ENCODE peak calls at places on chromosome 7, in four cellular contexts. M is HuH-7, K is EH, U is mucosa of gallbladder. B is an unnamed sample.

GRCh38 chr7:73770002-73770859 is at the start of gene CLDN3:
- DNase-seq in M (no peak), K (peak; percentile 9), U (peak; percentile 85), B (peak; percentile 84)

GRCh38 chr7:92020636-92021035 is 80.0 kb downstream of the AKAP9 start:
- DNase-seq in M (no peak), K (peak; percentile 43), U (no peak), B (no peak)

GRCh38 chr7:26052721-26053120 is 99.3 kb upstream of the NFE2L3 start:
- DNase-seq in M (no peak), K (peak; percentile 7), U (no peak), B (no peak)

GRCh38 chr7:140196361-140197217 is 19.8 kb upstream of the KDM7A start:
- DNase-seq in M (no peak), K (peak; percentile 49), U (no peak), B (no peak)

GRCh38 chr7:140475747-140476333 is 3.5 kb downstream of the MKRN1 start:
- DNase-seq in M (peak; percentile 64), K (peak; percentile 53), U (peak; percentile 32), B (no peak)

GRCh38 chr7:7868245-7868899 is 100.2 kb upstream of the GLCCI1 start:
- DNase-seq in M (no peak), K (no peak), U (peak; percentile 16), B (no peak)

GRCh38 chr7:20350518-20350951 is 19.8 kb downstream of the ITGB8 start:
- DNase-seq in M (no peak), K (no peak), U (no peak), B (no peak)

GRCh38 chr7:8249121-8249520 is 12.8 kb downstream of the ICA1 start:
- DNase-seq in M (no peak), K (no peak), U (no peak), B (no peak)

GRCh38 chr7:22357311-22358175 is 589 bp upstream of the RAPGEF5 start:
- DNase-seq in M (peak; percentile 74), K (peak; percentile 29), U (peak; percentile 36), B (no peak)

GRCh38 chr7:132148876-132149275 is 427.4 kb downstream of the PLXNA4 start:
- DNase-seq in M (no peak), K (no peak), U (no peak), B (no peak)

GRCh38 chr7:54802841-54803240 is 43.8 kb upstream of the SEC61G start:
- DNase-seq in M (no peak), K (peak; percentile 11), U (no peak), B (no peak)

GRCh38 chr7:140923358-140924006 is 1.2 kb downstream of the BRAF start:
- DNase-seq in M (peak; percentile 10), K (peak; percentile 22), U (no peak), B (no peak)

GRCh38 chr7:93053946-93054943 is 63.5 kb downstream of the SAMD9 start:
- DNase-seq in M (no peak), K (no peak), U (no peak), B (no peak)

GRCh38 chr7:98836811-98837631 is 32.8 kb downstream of the TMEM130 start:
- DNase-seq in M (peak; percentile 79), K (peak; percentile 14), U (no peak), B (peak; percentile 49)

GRCh38 chr7:128115821-128116723 is 84.8 kb upstream of the LRRC4 start:
- DNase-seq in M (no peak), K (no peak), U (no peak), B (no peak)

GRCh38 chr7:94679341-94679740 is 23.4 kb upstream of the SGCE start:
- DNase-seq in M (no peak), K (peak; percentile 3), U (no peak), B (no peak)

GRCh38 chr7:133854739-133855138 is 272.4 kb upstream of the LRGUK start:
- DNase-seq in M (peak; percentile 32), K (peak; percentile 67), U (no peak), B (no peak)

GRCh38 chr7:121530251-121531174 is 134.4 kb upstream of the FAM3C start:
- DNase-seq in M (no peak), K (peak; percentile 97), U (no peak), B (no peak)

GRCh38 chr7:24017519-24017918 is 266.5 kb upstream of the NPY start:
- DNase-seq in M (no peak), K (no peak), U (no peak), B (no peak)

GRCh38 chr7:127635659-127636285 is 16.2 kb upstream of the SND1 start:
- DNase-seq in M (no peak), K (no peak), U (no peak), B (no peak)

GRCh38 chr7:17142831-17143541 is 155.5 kb upstream of the AHR start:
- DNase-seq in M (no peak), K (peak; percentile 35), U (no peak), B (no peak)

GRCh38 chr7:24227603-24228359 is 56.2 kb upstream of the NPY start:
- DNase-seq in M (no peak), K (no peak), U (no peak), B (no peak)

GRCh38 chr7:27576360-27576944 is 86.2 kb downstream of the HIBADH start:
- DNase-seq in M (peak; percentile 17), K (peak; percentile 57), U (no peak), B (no peak)

GRCh38 chr7:111424768-111425167 is 137.5 kb downstream of the IMMP2L start:
- DNase-seq in M (peak; percentile 19), K (peak; percentile 71), U (no peak), B (no peak)

GRCh38 chr7:47371733-47372368 is 210.1 kb downstream of the TNS3 start:
- DNase-seq in M (peak; percentile 34), K (peak; percentile 27), U (peak; percentile 88), B (no peak)

GRCh38 chr7:70712942-70713341 is 419.0 kb upstream of the GALNT17 start:
- DNase-seq in M (no peak), K (no peak), U (peak; percentile 66), B (no peak)

GRCh38 chr7:82173400-82174021 is 270.1 kb downstream of the CACNA2D1 start:
- DNase-seq in M (no peak), K (no peak), U (no peak), B (no peak)

GRCh38 chr7:135270577-135271254 is 37.1 kb downstream of the STRA8 start:
- DNase-seq in M (no peak), K (no peak), U (no peak), B (no peak)

GRCh38 chr7:157442456-157442855 is 105.7 kb downstream of the DNAJB6 start:
- DNase-seq in M (no peak), K (no peak), U (no peak), B (no peak)

GRCh38 chr7:11716185-11716584 is 115.8 kb downstream of the THSD7A start:
- DNase-seq in M (no peak), K (peak; percentile 5), U (peak; percentile 42), B (no peak)

GRCh38 chr7:116337800-116338199 is 127.5 kb downstream of the TES start:
- DNase-seq in M (no peak), K (peak; percentile 37), U (no peak), B (no peak)

GRCh38 chr7:139897422-139898085 is 68.5 kb downstream of the TBXAS1 start:
- DNase-seq in M (no peak), K (no peak), U (peak; percentile 46), B (no peak)

GRCh38 chr7:7617550-7617949 is 23.0 kb upstream of the UMAD1 start:
- DNase-seq in M (no peak), K (no peak), U (no peak), B (no peak)

GRCh38 chr7:132472463-132473120 is 103.7 kb downstream of the PLXNA4 start:
- DNase-seq in M (no peak), K (peak; percentile 77), U (peak; percentile 53), B (no peak)

GRCh38 chr7:151588982-151589381 is 69.3 kb upstream of the RHEB start:
- DNase-seq in M (no peak), K (no peak), U (no peak), B (no peak)

GRCh38 chr7:71987200-71987767 is 424.9 kb downstream of the CALN1 start:
- DNase-seq in M (no peak), K (no peak), U (no peak), B (no peak)

GRCh38 chr7:87192784-87193487 is 26.6 kb downstream of the TMEM243 start:
- DNase-seq in M (no peak), K (no peak), U (no peak), B (no peak)